ENCODE peak calls at places on chromosomes 4 and X, in four cellular contexts. Q, R, C and G are unnamed samples.

GRCh38 chr4:159283697-159284492 is 181.0 kb downstream of the RAPGEF2 start:
- DNase-seq in Q (no peak), R (no peak), C (no peak), G (no peak)

GRCh38 chrX:84168095-84168494 is 19.9 kb downstream of the RPS6KA6 start:
- DNase-seq in R (no peak), Q (no peak), C (no peak), G (no peak)

GRCh38 chrX:148593987-148594386 is 93.6 kb downstream of the AFF2 start:
- DNase-seq in R (no peak), C (peak; percentile 6), Q (no peak), G (no peak)

GRCh38 chr4:62709618-62710252 is 1509.6 kb downstream of the ADGRL3 start:
- DNase-seq in Q (peak; percentile 60), R (no peak), C (peak; percentile 66), G (no peak)

GRCh38 chr4:54695359-54696149 is 37.8 kb downstream of the KIT start:
- DNase-seq in C (no peak), R (no peak), Q (no peak), G (no peak)

GRCh38 chr4:147360301-147360700 is 120.6 kb upstream of the EDNRA start:
- DNase-seq in Q (no peak), R (no peak), C (peak; percentile 48), G (no peak)

GRCh38 chrX:28223469-28223868 is 242.2 kb upstream of the DCAF8L1 start:
- DNase-seq in C (no peak), Q (no peak), R (no peak), G (no peak)

GRCh38 chrX:18545771-18546170 is 120.4 kb downstream of the CDKL5 start:
- DNase-seq in R (no peak), Q (no peak), C (no peak), G (no peak)

GRCh38 chrX:50903387-50904027 is 7.0 kb upstream of the BMP15 start:
- DNase-seq in R (no peak), Q (peak; percentile 11), C (peak; percentile 64), G (no peak)

GRCh38 chr4:188006285-188006848 is 10.8 kb downstream of the ZFP42 start:
- DNase-seq in Q (no peak), C (no peak), R (no peak), G (no peak)

GRCh38 chr4:154686838-154687237 is 57.0 kb upstream of the LRAT start:
- DNase-seq in Q (no peak), R (no peak), C (no peak), G (no peak)

GRCh38 chr4:73870778-73871177 is 1.6 kb downstream of the CXCL1 start:
- DNase-seq in C (no peak), R (no peak), Q (no peak), G (no peak)

GRCh38 chr4:184816962-184817361 is 8.8 kb downstream of the ACSL1 start:
- DNase-seq in Q (no peak), R (no peak), C (no peak), G (no peak)

GRCh38 chrX:53631156-53631555 is 55.4 kb downstream of the HUWE1 start:
- DNase-seq in R (no peak), Q (no peak), C (no peak), G (no peak)

GRCh38 chr4:184471872-184472539 is 2.3 kb downstream of the IRF2 start:
- DNase-seq in R (no peak), C (peak; percentile 43), Q (peak; percentile 69), G (no peak)

GRCh38 chr4:110631582-110632505 is 9.0 kb upstream of the PITX2 start:
- DNase-seq in Q (peak; percentile 32), C (peak; percentile 93), R (no peak), G (no peak)

GRCh38 chr4:119246177-119246576 is 33.7 kb downstream of the USP53 start:
- DNase-seq in R (no peak), Q (no peak), C (no peak), G (no peak)

GRCh38 chrX:106246511-106246910 is 78.4 kb downstream of the PWWP3B start:
- DNase-seq in R (no peak), C (no peak), Q (no peak), G (no peak)

GRCh38 chrX:96445531-96446065 is 239.0 kb upstream of the DIAPH2 start:
- DNase-seq in Q (no peak), R (no peak), C (no peak), G (no peak)

GRCh38 chr4:1759818-1760223 is 33.3 kb upstream of the FGFR3 start:
- DNase-seq in C (no peak), R (no peak), Q (no peak), G (no peak)

GRCh38 chr4:127810551-127810950 is 28.4 kb downstream of the HSPA4L start:
- DNase-seq in C (no peak), R (no peak), Q (no peak), G (no peak)

GRCh38 chr4:13024147-13025105 is 459.7 kb downstream of the RAB28 start:
- DNase-seq in Q (no peak), R (no peak), C (no peak), G (no peak)

GRCh38 chrX:73812256-73812655 is 249.3 kb downstream of the CHIC1 start:
- DNase-seq in Q (no peak), R (no peak), C (no peak), G (no peak)

GRCh38 chrX:37860731-37861130 is 13.4 kb upstream of the DYNLT3 start:
- DNase-seq in R (no peak), C (no peak), Q (no peak), G (no peak)

GRCh38 chr4:40990202-40990898 is 224.0 kb downstream of the APBB2 start:
- DNase-seq in Q (no peak), C (no peak), R (no peak), G (no peak)

GRCh38 chr4:3649491-3649890 is 116.7 kb upstream of the ADRA2C start:
- DNase-seq in R (no peak), C (no peak), Q (no peak), G (no peak)

GRCh38 chrX:44667771-44668170 is 125.1 kb upstream of the FUNDC1 start:
- DNase-seq in C (no peak), Q (no peak), R (no peak), G (no peak)

GRCh38 chr4:103634236-103634635 is 85.5 kb downstream of the TACR3 start:
- DNase-seq in R (no peak), Q (no peak), C (no peak), G (no peak)
- TF ChIP-seq CTCF in R (no peak), Q (no peak), C (peak; percentile 23), G (no peak)

GRCh38 chrX:124518888-124519287 is 172.5 kb downstream of the SH2D1A start:
- DNase-seq in Q (no peak), C (no peak), R (no peak), G (no peak)
- H3K4me1 ChIP-seq in Q (no peaks in the 10 kb centered on the region), C (no peaks in the 10 kb centered on the region), R (no peaks in the 10 kb centered on the region), G (no peaks in the 10 kb centered on the region)

DNA sequence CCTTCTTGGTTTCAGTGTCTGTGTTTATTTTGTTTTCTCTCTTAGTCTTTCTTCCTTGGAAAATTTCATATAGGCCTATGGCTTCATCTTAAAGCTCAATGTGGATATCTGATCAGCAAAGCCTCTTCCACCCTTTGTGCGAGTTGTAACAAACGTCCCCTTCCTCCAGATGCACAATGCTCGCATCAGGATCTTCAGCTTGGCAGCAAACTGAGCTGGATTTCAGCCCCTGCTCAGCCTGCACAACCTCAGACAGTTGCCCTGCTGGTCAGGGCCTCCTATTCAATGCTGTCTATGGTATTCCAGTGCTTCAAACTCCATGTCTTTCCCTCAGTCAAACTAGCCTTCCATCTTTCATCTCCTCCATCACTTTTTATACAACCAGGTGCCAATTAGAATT is 309.4 kb downstream of the ARHGAP24 start:
- DNase-seq in C (no peak), R (no peak), Q (no peak), G (no peak)
- H3K27ac ChIP-seq in C (no peak overlapping the region), R (no peak overlapping the region), Q (no peak overlapping the region), G (no peak overlapping the region)

DNA sequence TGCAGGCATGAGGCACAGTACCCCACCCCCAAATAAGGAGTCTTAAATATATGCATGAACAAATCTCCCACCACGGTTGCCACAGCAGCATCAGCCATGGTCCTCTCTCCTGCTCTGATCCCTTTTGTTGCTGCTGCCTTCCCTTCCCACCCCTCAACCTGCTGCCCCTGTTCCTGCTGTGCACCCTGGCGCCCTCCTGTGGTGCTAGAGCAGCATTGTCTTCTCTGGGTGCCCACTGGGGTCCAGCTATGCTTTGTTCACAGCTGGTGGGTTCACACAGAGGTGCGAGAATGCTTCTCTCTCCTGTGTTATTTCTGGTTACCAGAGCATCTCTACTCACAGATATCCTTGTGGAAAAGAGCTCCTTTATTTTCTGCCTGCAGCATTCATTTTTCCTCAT is 116.2 kb downstream of the GATB start:
- DNase-seq in R (no peak), C (no peak), Q (peak; percentile 20), G (no peak)
- TF ChIP-seq CTCF in R (no peak), C (peak; percentile 27), Q (peak; percentile 49), G (no peak)

GRCh38 chrX:132040066-132040465 is 17.0 kb downstream of the STK26 start:
- DNase-seq in R (no peak), C (no peak), Q (no peak), G (no peak)
- H3K4me1 ChIP-seq in R (no peaks in the 10 kb centered on the region), C (no peaks in the 10 kb centered on the region), Q (no peaks in the 10 kb centered on the region), G (peaks cover 24% of the 10 kb centered on the region)

DNA sequence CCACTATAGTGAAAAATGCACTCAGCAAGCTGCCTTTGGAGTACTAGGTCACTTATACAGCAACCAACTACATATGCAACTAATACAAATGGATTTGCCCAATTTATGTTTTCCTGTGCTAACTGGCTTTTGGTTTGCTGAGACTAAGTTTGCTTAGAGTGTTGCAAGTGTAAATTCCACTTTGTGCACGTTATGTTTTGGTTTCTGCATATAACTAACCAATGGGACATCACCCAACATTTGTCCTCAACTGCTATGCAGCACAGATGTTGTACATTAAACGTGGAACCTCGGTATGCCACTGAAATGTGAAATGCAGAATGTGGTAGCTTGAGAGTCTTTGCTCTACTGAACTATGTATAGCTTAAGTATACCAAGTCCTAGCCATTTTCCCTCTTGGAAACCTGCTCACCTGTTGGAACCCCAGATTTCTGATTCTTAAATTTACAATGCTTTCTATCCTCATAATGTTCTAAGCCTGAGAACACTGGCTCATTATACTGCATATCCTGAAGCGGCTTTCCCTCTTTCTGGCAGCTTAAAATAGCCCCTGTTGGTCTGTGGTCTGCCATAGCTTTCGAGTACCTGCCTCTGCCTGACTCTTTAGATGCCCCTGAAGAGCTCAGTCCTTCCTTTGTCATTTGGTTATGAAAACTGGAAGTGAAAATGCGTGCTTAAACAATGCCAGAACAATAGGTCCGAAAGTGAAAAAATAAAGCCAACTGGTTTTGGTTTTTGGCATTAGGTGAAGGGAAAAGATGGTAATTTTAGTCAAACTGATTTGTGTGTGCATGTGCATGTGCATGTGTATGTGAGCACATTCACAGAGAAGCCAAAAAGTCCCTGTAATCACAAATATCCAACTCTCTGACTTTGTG is 158.0 kb downstream of the SH2D1A start:
- DNase-seq in C (no peak), R (no peak), Q (peak; percentile 93), G (no peak)
- H3K27ac ChIP-seq in C (no peak overlapping the region), R (no peak overlapping the region), Q (peak overlapping the region; percentile 77), G (no peak overlapping the region)